ENCODE peak calls at places on chromosomes 1 and 21, in five cellular contexts. J, T, Q, N and W are unnamed samples.

GRCh38 chr1:169906938-169907337 is 13.2 kb upstream of the SCYL3 start:
- DNase-seq in N (no peak), J (no peak), Q (no peak), T (no peak), W (no peak)

GRCh38 chr1:51541313-51542050 is 22.4 kb upstream of the EPS15 start:
- DNase-seq in T (peak), N (peak), J (no peak), Q (no peak), W (no peak)

GRCh38 chr1:66996018-66996682 is 57.8 kb downstream of the SLC35D1 start:
- DNase-seq in T (peak), J (peak), N (peak), Q (no peak), W (peak)

GRCh38 chr21:45012661-45013270 is 61.6 kb upstream of the ADARB1 start:
- DNase-seq in T (no peak), J (peak), Q (peak), N (no peak), W (no peak)

GRCh38 chr1:179824265-179824664 is 53.3 kb downstream of the TOR1AIP2 start:
- DNase-seq in T (no peak), Q (no peak), J (no peak), N (no peak), W (no peak)

GRCh38 chr1:174789399-174789798 is 210.3 kb upstream of the CACYBP start:
- DNase-seq in Q (no peak), T (peak), N (no peak), J (no peak), W (no peak)

GRCh38 chr1:51253691-51254090 is 17.6 kb downstream of the RNF11 start:
- DNase-seq in T (no peak), J (no peak), Q (no peak), N (no peak), W (no peak)

GRCh38 chr21:37231671-37232070 is 35.5 kb downstream of the VPS26C start:
- DNase-seq in Q (no peak), J (no peak), N (no peak), T (no peak), W (no peak)

GRCh38 chr21:28516996-28517592 is 475.6 kb downstream of the LTN1 start:
- DNase-seq in J (peak), T (peak), Q (peak), N (peak), W (peak)

GRCh38 chr1:53338410-53338809 is 10.5 kb upstream of the LRP8 start:
- DNase-seq in J (no peak), Q (no peak), T (no peak), N (no peak), W (no peak)

GRCh38 chr1:116558140-116558549 is 12.7 kb downstream of the CD58 start:
- DNase-seq in N (no peak), T (no peak), J (no peak), Q (no peak), W (no peak)

GRCh38 chr1:110150330-110151174 is at the start of gene SLC6A17:
- DNase-seq in T (no peak), Q (no peak), N (peak), J (peak), W (peak)

GRCh38 chr21:32955307-32955937 is 70.3 kb upstream of the OLIG2 start:
- DNase-seq in Q (no peak), T (no peak), N (no peak), J (peak), W (peak)

GRCh38 chr21:44293551-44294231 is 6.2 kb upstream of the PFKL start:
- DNase-seq in J (no peak), T (no peak), N (no peak), Q (no peak), W (no peak)

GRCh38 chr1:72567511-72567910 is 285.2 kb upstream of the NEGR1 start:
- DNase-seq in N (peak), J (no peak), T (no peak), Q (no peak), W (no peak)

GRCh38 chr1:163161337-163161736 is 41.4 kb downstream of the RGS5 start:
- DNase-seq in J (no peak), N (peak), Q (no peak), T (no peak), W (no peak)

GRCh38 chr1:37255111-37255795 is 219.1 kb upstream of the ZC3H12A start:
- DNase-seq in N (peak), J (peak), T (peak), Q (no peak), W (peak)

GRCh38 chr1:65449214-65449823 is 28.9 kb downstream of the LEPR start:
- DNase-seq in J (no peak), T (no peak), N (no peak), Q (no peak), W (no peak)

GRCh38 chr1:184503221-184503749 is 116.5 kb downstream of the C1orf21 start:
- DNase-seq in T (no peak), J (no peak), N (no peak), Q (no peak), W (no peak)

GRCh38 chr1:14661220-14661619 is 62.7 kb downstream of the KAZN start:
- DNase-seq in T (no peak), J (no peak), N (no peak), Q (no peak), W (no peak)

GRCh38 chr1:232377494-232377770 is 252.5 kb downstream of the SIPA1L2 start:
- DNase-seq in N (peak), T (no peak), J (no peak), Q (peak), W (no peak)

GRCh38 chr1:98316286-98316685 is 345.2 kb upstream of the SNX7 start:
- DNase-seq in T (no peak), N (peak), J (no peak), Q (no peak), W (no peak)

GRCh38 chr1:157193702-157194391 is 55.7 kb upstream of the ETV3 start:
- DNase-seq in T (peak), J (peak), Q (peak), N (peak), W (peak)

GRCh38 chr1:221543529-221544120 is 198.3 kb downstream of the DUSP10 start:
- DNase-seq in Q (no peak), N (peak), J (peak), T (peak), W (no peak)

GRCh38 chr21:15252437-15252836 is 187.6 kb upstream of the NRIP1 start:
- DNase-seq in J (no peak), Q (no peak), T (no peak), N (no peak), W (no peak)

GRCh38 chr1:210373628-210373877 is 44.9 kb downstream of the HHAT start:
- DNase-seq in Q (no peak), N (no peak), T (no peak), J (no peak), W (no peak)

GRCh38 chr1:116372651-116373444 is at the start of gene ATP1A1:
- DNase-seq in Q (no peak), T (peak), J (peak), N (peak), W (peak)

GRCh38 chr1:156118175-156118868 is 3.8 kb downstream of the LMNA start:
- DNase-seq in T (no peak), J (no peak), N (no peak), Q (no peak), W (no peak)

GRCh38 chr1:236733654-236734053 is 47.4 kb downstream of the ACTN2 start:
- DNase-seq in N (peak), T (no peak), Q (peak), J (no peak), W (no peak)

GRCh38 chr1:206713910-206714312 is 29.2 kb downstream of the MAPKAPK2 start:
- DNase-seq in Q (no peak), J (no peak), N (no peak), T (peak), W (no peak)

GRCh38 chr21:42747267-42747701 is 93.9 kb downstream of the PDE9A start:
- DNase-seq in T (no peak), Q (no peak), J (peak), N (no peak), W (no peak)

GRCh38 chr1:156284762-156285161 is 637 bp downstream of the TMEM79 start:
- DNase-seq in T (no peak), J (no peak), Q (no peak), N (no peak), W (no peak)

GRCh38 chr1:227729881-227730629 is 5.0 kb downstream of the JMJD4 start:
- DNase-seq in T (peak), Q (no peak), N (peak), J (peak), W (peak)

GRCh38 chr21:44639331-44639655 is 2.1 kb downstream of the KRTAP10-10 start:
- DNase-seq in T (no peak), N (no peak), Q (no peak), J (no peak), W (no peak)

GRCh38 chr1:24586970-24587820 is 31.3 kb downstream of the NCMAP start:
- DNase-seq in J (peak), Q (no peak), T (peak), N (peak), W (peak)

GRCh38 chr1:169087876-169088275 is 18.6 kb upstream of the ATP1B1 start:
- DNase-seq in Q (no peak), J (no peak), T (no peak), N (no peak), W (no peak)

GRCh38 chr1:94025383-94026340 is 95.3 kb downstream of the ABCA4 start:
- DNase-seq in J (peak), N (peak), Q (no peak), T (peak), W (peak)

GRCh38 chr1:89865498-89866385 is 44.9 kb downstream of the LRRC8D start:
- DNase-seq in N (peak), T (no peak), J (no peak), Q (no peak), W (no peak)

GRCh38 chr1:219298581-219299148 is 125.0 kb downstream of the LYPLAL1 start:
- DNase-seq in N (peak), T (no peak), Q (no peak), J (no peak), W (no peak)

GRCh38 chr1:234320549-234320948 is 52.7 kb upstream of the COA6 start:
- DNase-seq in Q (no peak), N (no peak), T (no peak), J (no peak), W (no peak)

GRCh38 chr1:234322979-234323378 is 50.3 kb upstream of the COA6 start:
- DNase-seq in Q (no peak), T (peak), N (peak), J (peak), W (peak)

GRCh38 chr1:234321211-234321610 is 52.0 kb upstream of the COA6 start:
- DNase-seq in Q (no peak), N (no peak), T (no peak), J (no peak), W (no peak)

GRCh38 chr1:234322097-234322496 is 51.2 kb upstream of the COA6 start:
- DNase-seq in J (no peak), T (no peak), Q (no peak), N (no peak), W (no peak)

GRCh38 chr1:234320069-234320468 is 53.2 kb upstream of the COA6 start:
- DNase-seq in T (no peak), N (no peak), J (no peak), Q (no peak), W (no peak)
- TF ChIP-seq CTCF in T (no peak), N (no peak), J (no peak), Q (no peak), W (no peak)

GRCh38 chr1:196355206-196355786 is 252.9 kb downstream of the KCNT2 start:
- DNase-seq in N (peak), J (no peak), Q (no peak), T (peak), W (no peak)
- TF ChIP-seq CTCF in N (peak), J (peak), Q (peak), T (peak), W (peak)

DNA sequence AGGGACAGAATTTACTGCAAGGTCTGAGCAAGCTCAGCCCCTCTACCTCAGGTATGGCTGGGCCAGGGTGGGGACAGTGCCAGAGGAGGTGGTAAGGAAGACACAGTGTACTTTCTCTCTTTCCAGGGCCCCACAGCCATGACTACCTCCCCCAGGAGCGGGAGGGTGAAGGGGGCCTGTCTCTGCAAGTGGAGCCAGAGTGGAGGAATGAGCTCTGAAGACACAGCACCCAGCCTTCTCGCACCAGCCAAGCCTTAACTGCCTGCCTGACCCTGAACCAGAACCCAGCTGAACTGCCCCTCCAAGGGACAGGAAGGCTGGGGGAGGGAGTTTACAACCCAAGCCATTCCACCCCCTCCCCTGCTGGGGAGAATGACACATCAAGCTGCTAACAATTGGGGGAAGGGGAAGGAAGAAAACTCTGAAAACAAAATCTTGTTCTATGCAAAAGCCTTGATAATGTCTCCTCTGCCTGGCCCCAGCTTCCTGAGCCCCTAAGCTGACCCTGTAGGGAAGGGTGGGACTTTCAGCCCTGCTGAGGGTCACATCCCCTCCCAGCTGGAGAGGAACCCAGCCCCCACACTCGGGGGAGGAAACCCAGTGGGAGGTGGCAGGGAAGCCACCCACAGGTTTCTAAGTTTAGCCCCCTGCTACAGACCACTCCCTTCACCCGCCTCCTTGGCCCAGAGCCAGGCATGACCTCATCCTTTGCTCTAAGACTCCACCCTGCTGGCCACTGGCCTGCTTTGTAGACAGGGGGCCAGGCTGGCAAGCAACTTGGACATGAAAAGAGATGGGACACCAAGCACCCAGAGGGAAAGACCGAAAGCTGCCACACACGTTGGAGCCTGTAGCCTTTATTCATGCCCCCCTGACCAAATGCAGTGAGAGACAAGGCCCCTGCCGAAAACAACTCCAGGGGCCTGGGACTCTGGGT is 6.4 kb downstream of the RHOC start:
- DNase-seq in Q (peak), N (peak), J (no peak), T (peak), W (peak)
- TF ChIP-seq CTCF in Q (no peak), N (no peak), J (no peak), T (peak), W (no peak)

GRCh38 chr1:215888159-215888558 is 321.1 kb downstream of the KCTD3 start:
- DNase-seq in Q (no peak), T (no peak), N (no peak), J (peak), W (no peak)
- TF ChIP-seq CTCF in Q (peak), T (no peak), N (no peak), J (peak), W (no peak)

GRCh38 chr21:30349572-30349971 is 1.2 kb upstream of the KRTAP23-1 start:
- DNase-seq in T (no peak), N (no peak), Q (no peak), J (no peak), W (no peak)

GRCh38 chr21:30340714-30341573 is 3.5 kb upstream of the KRTAP27-1 start:
- DNase-seq in N (no peak), J (peak), T (peak), Q (no peak), W (peak)

GRCh38 chr21:30348506-30348905 is at the start of gene KRTAP23-1:
- DNase-seq in T (no peak), Q (no peak), N (no peak), J (no peak), W (no peak)

GRCh38 chr21:30345014-30345413 is 3.4 kb downstream of the KRTAP23-1 start:
- DNase-seq in J (peak), T (no peak), Q (no peak), N (no peak), W (no peak)
- TF ChIP-seq CTCF in J (peak), T (no peak), Q (no peak), N (no peak), W (no peak)

GRCh38 chr1:43499882-43500281 is 30.8 kb upstream of the PTPRF start:
- DNase-seq in N (no peak), J (no peak), Q (no peak), T (peak), W (no peak)
- TF ChIP-seq CTCF in N (no peak), J (no peak), Q (no peak), T (peak), W (no peak)